ENCODE peak calls at places on chromosomes 16 and 17, in five cellular contexts. G is activated naive CD4-positive, alpha-beta T cell; H is stimulated activated CD8-positive, alpha-beta memory T cell treated with anti-CD3 and anti-CD28 coated beads, Interleukin-7, amount 100 ng/mL, for 1 hour; Y is stimulated activated CD4-positive, alpha-beta T cell treated with anti-CD3 and anti-CD28 coated beads, TNF-alpha, amount 100 ng/mL, for 48 hours; S is T-helper 2 cell. V is an unnamed sample.

GRCh38 chr17:6706499-6706898 is 6.7 kb downstream of the SLC13A5 start:
- DNase-seq in H (no peak), Y (no peak), S (no peak), G (no peak), V (no peak)

GRCh38 chr16:78252757-78253156 is 153.3 kb downstream of the WWOX start:
- DNase-seq in Y (no peak), G (no peak), S (no peak), H (no peak), V (no peak)

GRCh38 chr16:85395207-85395912 is 217.8 kb upstream of the GSE1 start:
- DNase-seq in Y (no peak), G (no peak), S (no peak), H (no peak), V (peak; percentile 100)

GRCh38 chr16:17339764-17340541 is 130.8 kb downstream of the XYLT1 start:
- DNase-seq in Y (no peak), G (no peak), H (no peak), S (no peak), V (no peak)

GRCh38 chr17:77332034-77332971 is 191.5 kb downstream of the SEC14L1 start:
- DNase-seq in S (peak; percentile 32), Y (no peak), H (no peak), G (no peak), V (peak; percentile 1)

GRCh38 chr17:61597606-61598005 is 6.6 kb upstream of the NACA2 start:
- DNase-seq in Y (no peak), G (no peak), S (no peak), H (no peak), V (no peak)

GRCh38 chr17:40092581-40092980 is 7.8 kb downstream of the NR1D1 start:
- DNase-seq in H (no peak), Y (no peak), G (no peak), S (no peak), V (peak; percentile 88)

GRCh38 chr17:75631353-75631752 is 1.9 kb upstream of the SMIM5 start:
- DNase-seq in Y (no peak), H (no peak), G (no peak), S (no peak), V (peak; percentile 35)

GRCh38 chr17:45019177-45019711 is 32.2 kb downstream of the DCAKD start:
- DNase-seq in H (no peak), G (no peak), Y (no peak), S (peak; percentile 12), V (peak; percentile 98)

GRCh38 chr16:364091-364490 is 6.2 kb downstream of the MRPL28 start:
- DNase-seq in H (no peak), S (no peak), G (no peak), Y (no peak), V (no peak)

GRCh38 chr17:76543482-76544122 is 3.8 kb downstream of the PRCD start:
- DNase-seq in H (no peak), S (no peak), Y (no peak), G (no peak), V (peak; percentile 56)

GRCh38 chr17:33091271-33091670 is 99.6 kb downstream of the SPACA3 start:
- DNase-seq in Y (no peak), H (no peak), S (no peak), G (no peak), V (no peak)

GRCh38 chr17:81306898-81307510 is 11.9 kb upstream of the SLC38A10 start:
- DNase-seq in Y (no peak), G (no peak), S (no peak), H (no peak), V (no peak)

GRCh38 chr16:58280846-58281301 is 14.0 kb downstream of the PRSS54 start:
- DNase-seq in S (no peak), G (no peak), H (no peak), Y (no peak), V (peak; percentile 31)

GRCh38 chr16:14354561-14355351 is 275.3 kb downstream of the PARN start:
- DNase-seq in G (no peak), Y (peak; percentile 33), S (no peak), H (no peak), V (no peak)

GRCh38 chr16:48161906-48162305 is 6.1 kb upstream of the ABCC12 start:
- DNase-seq in G (no peak), H (no peak), Y (no peak), S (no peak), V (no peak)

GRCh38 chr17:47945529-47946508 is 4.4 kb downstream of the PNPO start:
- DNase-seq in H (no peak), Y (no peak), S (no peak), G (no peak), V (no peak)

GRCh38 chr17:77424585-77425344 is 284.0 kb downstream of the SEC14L1 start:
- DNase-seq in S (no peak), H (no peak), Y (no peak), G (no peak), V (peak; percentile 96)

GRCh38 chr16:30065943-30066881 is 652 bp downstream of the ALDOA start:
- DNase-seq in G (no peak), S (no peak), Y (peak; percentile 27), H (no peak), V (peak; percentile 97)

GRCh38 chr16:15034266-15035162 is 21.4 kb downstream of the NTAN1 start:
- DNase-seq in Y (no peak), H (no peak), G (no peak), S (no peak), V (no peak)

GRCh38 chr17:77770331-77771105 is 188.0 kb upstream of the TNRC6C start:
- DNase-seq in G (no peak), Y (no peak), S (no peak), H (no peak), V (peak; percentile 99)

GRCh38 chr17:48541036-48541573 is 3.8 kb downstream of the HOXB2 start:
- DNase-seq in Y (no peak), H (no peak), G (no peak), S (no peak), V (peak; percentile 72)